ENCODE peak calls at places on chromosomes 12 and 14, in four cellular contexts. S is tibial artery, E is lung, R is AG04450. H is an unnamed sample.

GRCh38 chr14:96410119-96410518 is 18.2 kb downstream of the AK7 start:
- DNase-seq in S (no peak), E (no peak), R (no peak), H (no peak)

GRCh38 chr12:22037952-22038351 is 8.1 kb upstream of the CMAS start:
- DNase-seq in E (no peak), S (no peak), R (no peak), H (no peak)

GRCh38 chr14:104393898-104394605 is 185.5 kb upstream of the C14orf180 start:
- DNase-seq in R (no peak), S (peak), E (peak), H (peak)

GRCh38 chr12:89919241-89919906 is 210.7 kb upstream of the ATP2B1 start:
- DNase-seq in R (no peak), S (no peak), E (no peak), H (no peak)

GRCh38 chr12:6228535-6229223 is 28.5 kb downstream of the CD9 start:
- DNase-seq in R (no peak), E (no peak), S (peak), H (no peak)

GRCh38 chr14:31251028-31251958 is 43.7 kb upstream of the HECTD1 start:
- DNase-seq in R (no peak), E (no peak), S (no peak), H (no peak)

GRCh38 chr12:32178341-32179010 is 71.8 kb downstream of the BICD1 start:
- DNase-seq in R (no peak), E (no peak), S (no peak), H (no peak)

GRCh38 chr14:91911474-91912032 is 35.9 kb downstream of the FBLN5 start:
- DNase-seq in R (no peak), S (no peak), E (no peak), H (no peak)

GRCh38 chr12:71440393-71441349 is 1.1 kb downstream of the LGR5 start:
- DNase-seq in S (no peak), R (no peak), E (no peak), H (no peak)

GRCh38 chr14:92540472-92541048 is 27.0 kb downstream of the RIN3 start:
- DNase-seq in E (peak), S (peak), R (peak), H (peak)

GRCh38 chr12:49882248-49882850 is 21.4 kb downstream of the FAIM2 start:
- DNase-seq in E (no peak), S (no peak), R (no peak), H (no peak)

GRCh38 chr12:94766397-94766796 is 116.0 kb upstream of the TMCC3 start:
- DNase-seq in S (no peak), R (no peak), E (no peak), H (no peak)

GRCh38 chr12:19058235-19059021 is 71.1 kb upstream of the PLEKHA5 start:
- DNase-seq in S (no peak), E (no peak), R (no peak), H (no peak)

GRCh38 chr14:99737451-99737951 is 53.4 kb downstream of the CYP46A1 start:
- DNase-seq in R (no peak), E (peak), S (peak), H (peak)

GRCh38 chr12:115337693-115338543 is 653.9 kb upstream of the TBX3 start:
- DNase-seq in E (no peak), R (peak), S (peak), H (peak)

GRCh38 chr12:38456769-38457168 is 140.2 kb downstream of the ALG10B start:
- DNase-seq in E (no peak), R (no peak), S (no peak), H (no peak)

GRCh38 chr14:22781606-22782000 is 15.1 kb downstream of the OXA1L start:
- DNase-seq in R (no peak), E (no peak), S (no peak), H (no peak)

GRCh38 chr12:51951199-51951842 is at the start of gene ACVR1B:
- DNase-seq in R (peak), S (peak), E (peak), H (peak)

GRCh38 chr12:109840349-109841073 is 7.3 kb upstream of the TRPV4 start:
- DNase-seq in E (no peak), S (no peak), R (no peak), H (no peak)

GRCh38 chr12:19852100-19852855 is 413.0 kb downstream of the AEBP2 start:
- DNase-seq in S (no peak), R (no peak), E (no peak), H (no peak)

GRCh38 chr14:105880616-105881015 is 354.2 kb downstream of the TMEM121 start:
- DNase-seq in E (no peak), R (no peak), S (peak), H (no peak)

GRCh38 chr14:22814945-22815713 is at the start of gene SLC7A7:
- DNase-seq in E (peak), R (no peak), S (no peak), H (no peak)

GRCh38 chr12:101604132-101604531 is 9.4 kb downstream of the MYBPC1 start:
- DNase-seq in R (no peak), E (no peak), S (no peak), H (no peak)

GRCh38 chr12:26238341-26239126 is 43.2 kb downstream of the SSPN start:
- DNase-seq in S (no peak), E (no peak), R (no peak), H (peak)

GRCh38 chr12:128969480-128970055 is 116.3 kb downstream of the GLT1D1 start:
- DNase-seq in S (peak), E (no peak), R (no peak), H (no peak)

GRCh38 chr14:91647817-91648216 is 84.1 kb downstream of the CATSPERB start:
- DNase-seq in E (no peak), R (no peak), S (no peak), H (no peak)

GRCh38 chr12:108582981-108583770 is 14.7 kb downstream of the TMEM119 start:
- DNase-seq in E (no peak), S (no peak), R (no peak), H (no peak)

GRCh38 chr12:10361084-10361483 is 28.8 kb downstream of the KLRK1 start:
- DNase-seq in E (no peak), R (no peak), S (no peak), H (no peak)

GRCh38 chr14:64758025-64758521 is 53.8 kb downstream of the PLEKHG3 start:
- DNase-seq in R (no peak), E (no peak), S (peak), H (no peak)

GRCh38 chr12:131387281-131388163 is 323.4 kb upstream of the SFSWAP start:
- DNase-seq in E (no peak), R (no peak), S (no peak), H (no peak)

GRCh38 chr14:74616507-74616906 is 4.5 kb upstream of the LTBP2 start:
- DNase-seq in E (no peak), S (no peak), R (no peak), H (no peak)

GRCh38 chr12:116760621-116761020 is 22.5 kb downstream of the RNFT2 start:
- DNase-seq in E (no peak), R (no peak), S (no peak), H (no peak)
- H3K4me3 ChIP-seq in E (no peak), R (no peak), S (peak), H (peak)

GRCh38 chr14:76546426-76547221 is 170.7 kb downstream of the ESRRB start:
- DNase-seq in S (no peak), E (no peak), R (no peak), H (no peak)
- TF ChIP-seq CTCF in S (no peak), E (no peak), R (peak), H (peak)

GRCh38 chr14:35404246-35404495 is 378 bp downstream of the NFKBIA start:
- DNase-seq in S (no peak), E (no peak), R (no peak), H (no peak)
- H3K4me3 ChIP-seq in S (peak), E (peak), R (peak), H (peak)

GRCh38 chr12:53224268-53224896 is 7.6 kb downstream of the RARG start:
- DNase-seq in R (no peak), S (peak), E (no peak), H (no peak)
- TF ChIP-seq CTCF in R (peak), S (no peak), E (no peak), H (peak)

GRCh38 chr14:53569471-53569870 is 387.2 kb downstream of the BMP4 start:
- DNase-seq in E (no peak), S (no peak), R (no peak), H (no peak)

GRCh38 chr14:53567236-53567785 is 389.3 kb downstream of the BMP4 start:
- DNase-seq in R (no peak), E (no peak), S (no peak), H (no peak)

GRCh38 chr14:53571589-53571988 is 385.0 kb downstream of the BMP4 start:
- DNase-seq in S (no peak), R (no peak), E (no peak), H (no peak)

GRCh38 chr14:53571990-53572389 is 384.6 kb downstream of the BMP4 start:
- DNase-seq in E (no peak), S (no peak), R (peak), H (no peak)

DNA sequence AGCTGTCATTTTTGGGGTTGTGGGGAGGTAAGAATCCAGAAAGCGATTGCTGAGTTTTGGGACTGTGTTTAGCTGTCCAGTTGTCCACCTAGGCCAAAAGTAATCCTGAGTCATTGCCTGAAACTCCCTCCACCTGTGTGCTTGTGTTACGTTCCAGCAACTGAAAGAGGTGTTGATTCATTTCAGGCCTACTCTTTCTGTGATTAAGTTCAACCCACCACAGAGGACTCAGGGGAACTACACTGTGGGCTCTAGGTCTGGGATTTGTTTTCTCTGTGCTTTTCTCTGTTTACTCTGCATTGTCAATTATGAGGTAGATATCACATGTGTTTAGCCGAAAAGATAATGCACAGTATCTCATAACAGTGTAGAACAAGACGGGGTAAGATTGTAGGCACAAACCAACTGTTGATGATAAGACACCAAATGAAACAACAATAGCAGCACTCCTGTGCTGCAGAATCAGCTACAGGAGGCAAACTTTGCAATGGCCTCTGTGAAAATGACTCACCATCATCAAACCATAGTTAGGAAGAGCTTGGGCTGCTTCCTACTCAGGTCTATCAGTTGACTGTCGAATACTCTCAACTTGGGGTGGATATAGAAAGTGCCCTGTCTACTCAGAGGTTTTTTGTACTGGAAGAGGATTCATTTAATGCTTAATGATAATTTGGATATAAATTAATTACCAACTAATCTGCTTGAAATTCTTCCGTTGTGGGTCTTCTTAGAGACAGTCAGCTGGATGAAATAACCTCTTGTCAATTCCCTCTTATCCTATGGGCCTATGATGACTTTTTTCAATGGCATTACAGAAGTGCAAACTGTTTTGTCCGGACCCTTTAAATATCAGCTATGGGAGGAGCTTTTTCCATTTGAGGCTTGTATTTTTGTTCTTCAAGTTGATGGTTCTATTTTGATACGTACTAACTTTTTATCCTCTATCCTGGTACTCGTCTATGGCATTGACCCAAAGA is 385.9 kb downstream of the BMP4 start:
- DNase-seq in R (no peak), S (no peak), E (no peak), H (no peak)
- H3K4me3 ChIP-seq in R (no peak), S (no peak), E (no peak), H (no peak)